ENCODE peak calls at places on chromosomes 1 and 21, in four cellular contexts. Z is HepG2, E is GM12878, O is K562. F is an unnamed sample.

GRCh38 chr1:82367456-82367855 is 566.7 kb downstream of the ADGRL2 start:
- DNase-seq in Z (no peak), O (no peak), E (no peak), F (no peak)

GRCh38 chr1:159510223-159510530 is 25.6 kb downstream of the OR10J5 start:
- DNase-seq in Z (no peak), E (no peak), O (no peak), F (no peak)

GRCh38 chr1:185154912-185155513 is 1.7 kb downstream of the TRMT1L start:
- DNase-seq in Z (no peak), E (no peak), O (no peak), F (no peak)

GRCh38 chr1:241213147-241213546 is 143.9 kb downstream of the RGS7 start:
- DNase-seq in Z (no peak), E (no peak), O (no peak), F (no peak)

GRCh38 chr1:27234054-27234882 is at the start of gene WDTC1:
- DNase-seq in E (peak), O (peak), Z (peak), F (peak)

GRCh38 chr1:175132456-175132855 is 60.1 kb downstream of the KIAA0040 start:
- DNase-seq in O (no peak), Z (no peak), E (no peak), F (no peak)

GRCh38 chr1:200962631-200963030 is 60.9 kb downstream of the KIF21B start:
- DNase-seq in Z (no peak), E (no peak), O (no peak), F (no peak)

GRCh38 chr1:232428781-232429530 is 201.0 kb downstream of the SIPA1L2 start:
- DNase-seq in E (no peak), O (no peak), Z (no peak), F (no peak)

GRCh38 chr1:207898260-207898659 is 12.7 kb downstream of the CD34 start:
- DNase-seq in E (no peak), Z (no peak), O (no peak), F (no peak)

GRCh38 chr1:66732407-66733166 is 19.7 kb upstream of the DYNLT5 start:
- DNase-seq in O (no peak), E (no peak), Z (no peak), F (no peak)

GRCh38 chr1:231679109-231679508 is 52.5 kb downstream of the DISC1 start:
- DNase-seq in O (no peak), Z (no peak), E (no peak), F (no peak)

GRCh38 chr1:158185770-158186705 is 5.3 kb downstream of the CD1D start:
- DNase-seq in Z (no peak), O (no peak), E (no peak), F (no peak)

GRCh38 chr1:42934541-42935312 is 23.9 kb downstream of the SLC2A1 start:
- DNase-seq in E (no peak), O (no peak), Z (no peak), F (no peak)

GRCh38 chr1:74343191-74343590 is 108.0 kb downstream of the TNNI3K start:
- DNase-seq in Z (no peak), E (no peak), O (no peak), F (no peak)

GRCh38 chr1:71565267-71565666 is 484.4 kb upstream of the ZRANB2 start:
- DNase-seq in Z (no peak), O (no peak), E (no peak), F (no peak)

GRCh38 chr1:206933333-206933945 is 11.7 kb upstream of the FCMR start:
- DNase-seq in E (no peak), Z (no peak), O (peak), F (peak)

GRCh38 chr1:228088586-228089498 is 6.3 kb downstream of the ARF1 start:
- DNase-seq in E (no peak), O (no peak), Z (no peak), F (no peak)

GRCh38 chr1:78619803-78620579 is at the start of gene IFI44L:
- DNase-seq in O (no peak), Z (no peak), E (peak), F (no peak)

GRCh38 chr1:83845437-83846071 is 153.4 kb downstream of the TTLL7 start:
- DNase-seq in O (no peak), E (no peak), Z (peak), F (no peak)

GRCh38 chr1:244545511-244545910 is 84.4 kb downstream of the CATSPERE start:
- DNase-seq in Z (no peak), E (no peak), O (no peak), F (no peak)

GRCh38 chr1:247437551-247438535 is 20.1 kb downstream of the OR2B11 start:
- DNase-seq in O (no peak), Z (no peak), E (no peak), F (no peak)

GRCh38 chr1:4396571-4396970 is 257.8 kb upstream of the AJAP1 start:
- DNase-seq in Z (no peak), O (no peak), E (no peak), F (no peak)

GRCh38 chr1:174768949-174769348 is 230.8 kb upstream of the CACYBP start:
- DNase-seq in E (no peak), O (no peak), Z (no peak), F (no peak)

GRCh38 chr21:42127164-42128125 is 56.3 kb downstream of the UMODL1 start:
- DNase-seq in E (no peak), Z (no peak), O (no peak), F (no peak)

GRCh38 chr1:3697810-3698209 is 45.5 kb downstream of the TP73 start:
- DNase-seq in Z (no peak), E (no peak), O (no peak), F (no peak)

GRCh38 chr1:233256191-233256590 is 39.3 kb downstream of the PCNX2 start:
- DNase-seq in O (no peak), E (no peak), Z (no peak), F (no peak)

GRCh38 chr1:205270271-205270670 is 42.5 kb downstream of the TMCC2 start:
- DNase-seq in Z (no peak), E (no peak), O (no peak), F (no peak)

GRCh38 chr1:244732846-244733450 is 80.0 kb downstream of the DESI2 start:
- DNase-seq in Z (no peak), E (no peak), O (no peak), F (no peak)

GRCh38 chr1:94602802-94603625 is 61.5 kb upstream of the F3 start:
- DNase-seq in Z (no peak), E (no peak), O (no peak), F (no peak)

GRCh38 chr1:1434131-1434811 is 1.2 kb upstream of the VWA1 start:
- DNase-seq in Z (peak), O (no peak), E (no peak), F (no peak)

GRCh38 chr1:6261615-6261995 is 707 bp upstream of the GPR153 start:
- DNase-seq in O (peak), E (no peak), Z (no peak), F (no peak)

GRCh38 chr1:109370712-109371270 is 26.9 kb downstream of the SORT1 start:
- DNase-seq in E (no peak), Z (peak), O (no peak), F (no peak)

GRCh38 chr1:101507547-101507971 is 270.7 kb downstream of the S1PR1 start:
- DNase-seq in Z (no peak), E (no peak), O (no peak), F (no peak)

GRCh38 chr1:218164111-218164929 is 120.8 kb upstream of the RRP15 start:
- DNase-seq in E (no peak), O (no peak), Z (peak), F (peak)

GRCh38 chr21:25300632-25301031 is 306.6 kb downstream of the MRPL39 start:
- DNase-seq in E (no peak), O (no peak), Z (no peak), F (no peak)

GRCh38 chr21:39676054-39676771 is 63.5 kb downstream of the B3GALT5 start:
- DNase-seq in O (no peak), Z (peak), E (peak), F (no peak)

GRCh38 chr1:17527036-17527914 is 12.2 kb upstream of the ARHGEF10L start:
- DNase-seq in O (no peak), E (no peak), Z (no peak), F (no peak)

GRCh38 chr21:46024983-46025860 is 43.7 kb downstream of the COL6A1 start:
- DNase-seq in E (no peak), Z (no peak), O (peak), F (no peak)

GRCh38 chr21:46021398-46021797 is 39.8 kb downstream of the COL6A1 start:
- DNase-seq in Z (no peak), E (no peak), O (no peak), F (no peak)

GRCh38 chr21:46021978-46022544 is 40.5 kb downstream of the COL6A1 start:
- DNase-seq in O (no peak), E (no peak), Z (no peak), F (no peak)

GRCh38 chr21:46022551-46023107 is 41.1 kb downstream of the COL6A1 start:
- DNase-seq in Z (peak), E (no peak), O (peak), F (no peak)

DNA sequence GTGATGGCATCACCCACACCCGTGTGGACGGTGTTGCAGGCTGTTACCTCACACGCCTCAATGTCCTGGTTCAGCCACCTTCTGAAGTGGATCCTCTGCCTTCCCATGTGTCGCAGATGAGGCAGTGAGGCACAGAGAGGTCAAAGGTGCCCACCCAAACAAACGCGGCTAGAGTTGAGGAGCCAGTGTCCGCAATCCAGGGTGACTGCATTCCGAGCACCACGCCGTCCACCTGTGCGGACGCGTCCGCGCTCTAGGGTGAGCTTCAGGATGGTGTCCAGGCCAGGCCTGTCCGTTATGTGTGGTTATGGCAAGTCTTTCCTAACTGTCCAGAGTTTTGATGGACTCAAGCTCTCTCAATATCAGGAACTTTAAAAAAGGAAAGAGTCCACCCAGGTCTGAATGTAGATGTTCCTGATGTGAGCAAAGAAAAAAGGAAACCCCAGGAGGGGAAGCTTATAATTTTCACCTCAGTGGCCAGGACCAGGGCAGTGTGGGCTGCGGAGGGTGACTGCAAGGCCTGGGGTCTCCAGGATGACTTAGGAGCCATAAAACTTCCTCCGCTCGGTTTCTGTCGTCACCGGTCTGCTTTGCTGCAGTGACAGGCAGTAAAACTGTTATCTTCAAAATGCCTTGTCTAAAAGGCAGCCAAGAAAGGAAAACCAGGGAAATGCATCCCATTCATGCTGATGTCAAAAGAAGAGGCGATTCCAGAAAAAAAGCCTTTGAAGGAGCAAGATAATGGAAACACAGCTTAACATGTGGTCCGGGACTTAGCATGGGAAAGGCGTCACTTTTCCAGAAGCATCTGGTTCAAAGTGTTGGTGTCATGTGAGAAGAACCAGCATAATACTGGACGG is 41.8 kb downstream of the COL6A1 start:
- DNase-seq in Z (no peak), O (peak), E (no peak), F (no peak)
- TF ChIP-seq FOXM1 in Z (no peak), O (no peak), E (no peak), F (no peak)

GRCh38 chr1:156298852-156299357 is at the start of gene VHLL:
- DNase-seq in E (no peak), O (no peak), Z (no peak), F (no peak)

GRCh38 chr1:156293895-156294294 is 1.6 kb downstream of the GLMP start:
- DNase-seq in O (no peak), Z (no peak), E (no peak), F (no peak)

GRCh38 chr1:156293098-156293434 is 2.4 kb downstream of the GLMP start:
- DNase-seq in O (no peak), E (no peak), Z (no peak), F (no peak)

GRCh38 chr1:156291226-156292061 is 4.0 kb downstream of the GLMP start:
- DNase-seq in O (peak), Z (peak), E (no peak), F (peak)

DNA sequence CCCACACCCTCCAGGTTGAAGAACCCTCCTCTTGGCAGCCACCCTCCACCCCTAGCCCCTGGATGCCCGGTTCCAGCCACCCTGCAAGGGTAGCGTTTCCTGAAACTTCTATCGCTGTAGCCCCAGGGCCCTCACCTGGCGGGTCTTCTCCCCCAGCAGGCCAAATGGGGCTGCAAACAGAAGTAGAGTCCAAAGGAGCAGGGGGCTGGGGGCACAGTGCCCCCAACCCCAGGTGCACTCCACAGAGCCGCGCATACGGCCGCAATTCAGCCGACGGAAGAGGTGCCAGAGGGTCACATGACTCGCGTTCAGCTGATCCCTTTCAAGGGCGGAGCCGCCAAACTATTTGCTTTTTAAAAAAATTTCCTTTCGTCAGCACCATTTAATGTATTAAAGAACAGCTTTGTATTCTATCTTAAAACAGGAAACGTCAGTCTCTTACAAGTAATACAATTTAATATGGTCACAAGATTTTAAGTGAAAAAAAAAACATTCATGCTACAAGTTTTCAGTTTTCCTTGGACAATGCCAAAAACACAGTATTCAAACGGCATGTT is at the start of gene GLMP:
- DNase-seq in E (no peak), O (peak), Z (peak), F (peak)
- TF ChIP-seq SP1 in E (no peak), O (peak), Z (no peak), F (no peak)

DNA sequence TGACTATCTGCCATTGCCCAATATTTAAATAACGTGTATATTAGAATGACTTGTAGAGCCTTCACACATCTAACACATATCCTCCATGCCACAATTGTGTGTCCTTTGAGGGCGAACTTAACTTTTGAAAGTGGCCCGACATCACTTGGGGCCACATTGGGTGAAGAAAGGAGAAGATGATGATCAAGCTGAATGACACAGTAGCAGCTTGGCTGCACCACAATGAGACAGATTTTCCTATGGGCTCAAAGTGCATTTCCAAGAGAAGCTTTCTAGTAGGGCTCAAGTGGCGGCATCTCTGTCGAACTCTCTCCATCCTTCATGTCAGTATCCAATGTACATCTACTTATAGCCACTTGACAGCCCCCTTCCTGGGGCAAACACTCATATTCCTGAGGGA is 3.7 kb upstream of the BGLAP start:
- DNase-seq in O (no peak), Z (no peak), E (no peak), F (no peak)
- TF ChIP-seq FOXM1 in O (no peak), Z (no peak), E (no peak), F (no peak)

GRCh38 chr1:14983277-14983676 is 170.3 kb upstream of the TMEM51 start:
- DNase-seq in O (peak), Z (no peak), E (no peak), F (no peak)

GRCh38 chr1:14977338-14977931 is 176.1 kb upstream of the TMEM51 start:
- DNase-seq in Z (no peak), E (no peak), O (no peak), F (no peak)

GRCh38 chr1:14982029-14982428 is 171.5 kb upstream of the TMEM51 start:
- DNase-seq in Z (no peak), E (no peak), O (no peak), F (no peak)

GRCh38 chr1:14976260-14976659 is 177.3 kb upstream of the TMEM51 start:
- DNase-seq in E (no peak), Z (no peak), O (no peak), F (no peak)

GRCh38 chr1:14980801-14981200 is 172.7 kb upstream of the TMEM51 start:
- DNase-seq in O (no peak), E (no peak), Z (no peak), F (no peak)
- TF ChIP-seq SP1 in O (no peak), E (no peak), Z (no peak), F (no peak)

DNA sequence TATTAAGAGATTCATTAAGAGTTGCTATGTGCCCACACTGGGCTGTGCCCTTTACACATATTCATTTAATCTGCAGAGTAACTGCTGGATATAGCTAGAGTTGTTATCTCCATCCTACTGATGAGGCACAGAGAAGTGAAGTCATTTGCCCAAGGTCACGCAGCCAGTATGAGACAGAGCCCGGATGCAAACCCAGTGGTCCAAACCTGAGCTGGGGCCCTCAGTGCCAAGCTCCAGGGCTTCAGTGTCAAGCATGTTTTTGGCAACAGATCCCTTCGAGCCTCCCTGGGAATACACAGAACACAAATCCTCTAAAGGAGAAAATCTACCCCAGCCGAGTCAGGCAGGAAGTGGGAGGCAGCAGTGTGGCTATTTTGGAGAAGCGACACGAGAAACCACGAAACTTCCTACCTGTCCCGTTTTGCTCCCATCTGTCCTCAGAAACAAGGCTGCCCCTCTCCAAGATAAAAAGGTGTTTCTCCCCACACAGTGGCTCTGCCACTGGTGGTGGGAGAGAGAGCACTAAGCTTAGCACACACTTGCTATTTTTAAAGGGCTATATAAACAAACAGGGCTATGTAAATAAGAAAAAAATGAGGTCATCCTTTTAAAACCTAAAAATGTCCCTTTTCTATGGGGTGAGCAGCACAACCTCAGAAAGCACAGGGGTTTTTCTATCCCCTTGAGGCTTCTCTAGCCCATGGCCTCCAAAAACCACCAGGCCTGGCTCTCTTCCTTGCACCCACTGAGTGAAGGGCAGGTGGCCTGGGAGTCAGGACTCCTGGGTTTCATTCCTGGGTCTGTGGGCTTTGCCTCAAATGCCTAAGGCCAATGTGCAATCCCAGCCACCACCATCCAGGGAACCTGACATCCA is 138.6 kb upstream of the EDN2 start:
- DNase-seq in O (no peak), Z (no peak), E (peak), F (no peak)
- TF ChIP-seq FOXM1 in O (no peak), Z (no peak), E (peak), F (no peak)

DNA sequence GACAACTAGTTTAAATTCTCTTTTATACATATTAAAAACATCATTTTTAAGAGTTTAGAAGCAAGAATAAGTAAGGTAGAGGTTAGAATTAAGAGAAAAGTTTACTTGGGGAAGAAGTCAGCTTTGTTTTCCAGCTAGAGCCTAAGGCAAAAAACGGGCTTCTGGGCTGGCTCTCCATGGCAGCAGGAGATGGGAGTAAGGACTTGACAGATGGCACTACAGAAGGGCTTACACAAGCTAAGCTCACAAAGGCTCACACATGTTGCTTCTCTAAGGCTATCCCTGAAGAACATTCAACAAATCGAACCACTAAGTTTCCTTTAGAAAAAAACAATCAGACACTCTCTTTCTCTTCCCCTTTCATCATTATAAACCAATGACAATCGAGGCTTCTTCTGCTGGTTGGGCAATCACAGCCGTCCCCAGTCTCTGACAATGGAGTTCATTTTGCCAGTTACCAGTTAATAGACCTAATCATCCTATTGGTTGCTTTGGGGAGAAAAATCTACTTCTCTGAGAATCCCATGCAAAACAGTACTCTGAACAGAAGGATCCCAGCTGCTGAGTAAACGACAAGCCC is 40.5 kb downstream of the TRIT1 start:
- DNase-seq in O (no peak), E (no peak), Z (no peak), F (no peak)
- TF ChIP-seq SP1 in O (no peak), E (no peak), Z (no peak), F (no peak)

GRCh38 chr1:225224287-225224686 is 203.6 kb downstream of the LBR start:
- DNase-seq in O (no peak), Z (no peak), E (no peak), F (no peak)

GRCh38 chr1:225225681-225226080 is 202.2 kb downstream of the LBR start:
- DNase-seq in O (no peak), Z (no peak), E (no peak), F (no peak)

GRCh38 chr1:225230483-225230882 is 197.4 kb downstream of the LBR start:
- DNase-seq in O (no peak), Z (no peak), E (no peak), F (no peak)

GRCh38 chr1:225228871-225229303 is 199.0 kb downstream of the LBR start:
- DNase-seq in Z (peak), O (no peak), E (no peak), F (peak)
- TF ChIP-seq FOXM1 in Z (no peak), O (no peak), E (no peak), F (no peak)

F was measured in HEK293T.